ENCODE peak calls at places on chromosome 14, in four cellular contexts. I, G, S and X are unnamed samples.

GRCh38 chr14:80602931-80603330 is 338.6 kb downstream of the CEP128 start:
- DNase-seq in I (no peak), G (no peak), S (no peak), X (no peak)

GRCh38 chr14:64823305-64823985 is 56.3 kb downstream of the SPTB start:
- DNase-seq in I (peak; percentile 86), G (peak; percentile 56), S (peak; percentile 91), X (peak; percentile 82)

GRCh38 chr14:101947577-101947903 is 16.8 kb upstream of the DYNC1H1 start:
- DNase-seq in I (no peak), G (no peak), S (peak; percentile 67), X (no peak)

GRCh38 chr14:85853996-85854526 is 324.1 kb downstream of the FLRT2 start:
- DNase-seq in I (peak; percentile 12), G (peak; percentile 86), S (no peak), X (no peak)

GRCh38 chr14:29755311-29756052 is 172.2 kb downstream of the PRKD1 start:
- DNase-seq in I (no peak), G (no peak), S (no peak), X (no peak)

GRCh38 chr14:44854114-44854513 is 107.6 kb downstream of the KLHL28 start:
- DNase-seq in I (no peak), G (no peak), S (no peak), X (no peak)

GRCh38 chr14:58731465-58732330 is 93.9 kb downstream of the DACT1 start:
- DNase-seq in I (peak; percentile 97), G (peak; percentile 100), S (no peak), X (no peak)

GRCh38 chr14:67285876-67286452 is 44.7 kb downstream of the PALS1 start:
- DNase-seq in I (peak; percentile 62), G (peak; percentile 61), S (no peak), X (no peak)

GRCh38 chr14:72291908-72292688 is 359.9 kb downstream of the RGS6 start:
- DNase-seq in I (peak; percentile 76), G (peak; percentile 28), S (no peak), X (peak; percentile 65)

GRCh38 chr14:80637726-80638619 is 303.6 kb downstream of the CEP128 start:
- DNase-seq in I (peak; percentile 41), G (peak; percentile 14), S (no peak), X (no peak)

GRCh38 chr14:47262801-47263200 is 412.6 kb downstream of the MDGA2 start:
- DNase-seq in I (no peak), G (no peak), S (no peak), X (no peak)

GRCh38 chr14:91872517-91873470 is 5.5 kb upstream of the TC2N start:
- DNase-seq in I (peak; percentile 49), G (peak; percentile 89), S (peak; percentile 81), X (peak; percentile 58)

GRCh38 chr14:75578786-75579781 is 664 bp downstream of the FLVCR2 start:
- DNase-seq in I (no peak), G (peak; percentile 63), S (peak; percentile 58), X (peak; percentile 74)

GRCh38 chr14:93973607-93974006 is 2.8 kb downstream of the ASB2 start:
- DNase-seq in I (no peak), G (no peak), S (peak; percentile 89), X (no peak)
- H3K4me3 ChIP-seq in I (no peak overlapping the region), G (no peak overlapping the region), S (peak overlapping the region; percentile 83), X (no peak overlapping the region)

DNA sequence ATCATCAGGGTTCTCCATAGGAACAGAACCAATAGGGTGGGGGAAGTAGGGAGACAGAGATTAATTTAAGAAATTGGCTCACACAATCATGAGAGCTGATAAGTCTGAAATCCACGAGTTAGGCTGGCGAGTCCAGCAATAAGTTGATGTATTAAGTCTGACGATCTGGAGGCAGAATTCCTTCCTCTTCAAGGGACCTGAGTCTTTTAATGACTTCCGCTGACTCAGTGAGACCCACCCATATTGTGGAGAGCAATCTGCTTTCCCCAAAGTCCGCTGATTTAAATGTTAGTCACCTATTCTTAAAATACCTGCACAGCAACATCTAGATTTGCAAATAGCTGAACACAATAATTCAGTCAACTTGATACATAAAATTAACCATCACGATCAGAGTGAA is 97.8 kb downstream of the SPTSSA start:
- DNase-seq in I (no peak), G (no peak), S (no peak), X (no peak)
- H3K4me3 ChIP-seq in I (no peak overlapping the region), G (no peak overlapping the region), S (no peak overlapping the region), X (no peak overlapping the region)

DNA sequence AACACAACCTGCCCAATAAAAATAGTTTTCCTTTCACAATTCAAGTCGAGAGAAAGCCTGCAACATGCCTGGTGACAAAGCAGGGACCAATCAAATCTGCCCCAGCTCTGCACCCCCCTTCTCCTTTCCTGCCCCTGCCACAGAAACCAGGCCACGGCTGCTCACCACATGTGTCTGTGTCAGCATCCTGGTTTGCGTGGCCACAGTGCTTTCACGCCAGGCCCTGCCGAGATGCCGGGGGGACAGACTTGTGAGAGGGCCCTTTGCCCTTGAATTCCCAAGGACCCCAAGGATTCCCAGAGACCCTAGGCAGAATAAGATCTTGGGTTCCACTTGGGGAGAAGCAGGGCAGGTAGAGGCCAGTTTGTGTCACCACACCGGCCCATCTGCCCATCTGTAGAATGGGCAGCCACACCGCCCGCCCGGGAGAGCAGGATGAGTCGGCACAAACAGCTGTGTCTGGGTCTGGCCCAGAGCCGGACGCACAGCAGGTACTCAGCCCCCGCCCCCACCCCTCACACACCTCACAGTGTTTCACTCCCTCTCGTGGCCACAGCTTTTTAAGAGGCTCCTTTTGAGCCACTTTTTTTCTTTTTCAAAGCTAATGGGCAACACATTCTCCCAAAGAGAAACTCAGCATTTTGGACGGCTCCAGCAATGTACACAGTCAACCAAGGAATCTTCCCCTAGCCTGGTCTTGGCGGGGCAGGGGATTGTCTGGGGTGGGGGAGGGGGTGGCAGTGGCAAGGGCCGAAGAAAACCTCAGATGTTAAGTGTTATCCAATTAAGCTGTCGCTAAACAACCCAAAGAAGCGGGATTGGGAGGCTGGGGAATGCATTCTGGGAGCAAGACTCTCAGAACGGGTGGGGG is 41.5 kb downstream of the BCL11B start:
- DNase-seq in I (peak; percentile 4), G (no peak), S (no peak), X (no peak)
- H3K4me3 ChIP-seq in I (no peak overlapping the region), G (no peak overlapping the region), S (no peak overlapping the region), X (no peak overlapping the region)

GRCh38 chr14:22553445-22553844 is 35.6 kb downstream of the DAD1 start:
- DNase-seq in I (no peak), G (no peak), S (no peak), X (no peak)

GRCh38 chr14:22555573-22556011 is 33.4 kb downstream of the DAD1 start:
- DNase-seq in I (peak; percentile 19), G (peak; percentile 29), S (no peak), X (no peak)

GRCh38 chr14:22556021-22556989 is 32.7 kb downstream of the DAD1 start:
- DNase-seq in I (peak; percentile 61), G (peak; percentile 55), S (peak; percentile 71), X (peak; percentile 41)

GRCh38 chr14:22556990-22557623 is 31.9 kb downstream of the DAD1 start:
- DNase-seq in I (peak; percentile 79), G (peak; percentile 67), S (peak; percentile 93), X (peak; percentile 83)

DNA sequence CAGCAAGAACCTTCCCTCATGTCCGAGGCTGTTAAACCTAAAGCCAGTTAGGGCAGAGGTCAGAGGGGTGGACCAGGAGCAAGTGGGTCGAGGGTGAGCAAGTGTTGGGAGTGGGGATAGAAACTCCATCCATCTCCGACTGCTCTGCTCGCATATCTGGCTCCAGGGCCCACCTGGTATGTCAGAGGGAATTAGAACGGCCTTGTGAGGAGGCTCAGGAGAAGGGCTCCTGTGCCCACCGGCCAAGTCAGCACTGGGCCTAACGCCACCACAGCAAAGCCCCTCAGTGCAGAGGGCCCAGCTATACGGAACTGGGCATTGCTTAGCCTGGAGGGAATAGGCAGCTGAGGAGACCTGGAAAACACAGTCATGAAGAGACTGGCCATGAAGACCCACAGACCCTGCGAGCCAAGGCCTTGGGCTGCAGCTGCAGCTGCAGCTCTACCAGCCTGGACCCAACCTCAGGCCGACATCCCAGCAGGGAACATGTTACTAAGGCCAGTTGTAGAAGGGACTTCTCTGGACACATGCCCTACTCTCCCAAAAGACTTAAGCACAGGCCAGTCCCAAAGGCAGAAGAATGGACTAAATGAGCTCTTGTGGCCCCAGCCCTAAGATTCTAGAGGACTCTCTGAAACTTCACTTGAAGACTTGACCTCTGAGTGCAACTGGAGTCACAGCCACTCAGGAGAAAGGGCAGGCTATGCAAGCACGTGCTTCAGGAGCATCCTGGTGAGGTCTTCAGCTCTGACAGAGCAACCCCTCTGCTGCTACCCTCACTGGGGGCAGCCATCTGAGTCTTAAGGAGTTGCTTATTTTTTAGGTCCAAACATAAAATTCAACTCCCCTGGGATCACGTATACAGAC is 34.1 kb downstream of the DAD1 start:
- DNase-seq in I (no peak), G (no peak), S (no peak), X (no peak)
- H3K4me3 ChIP-seq in I (no peak overlapping the region), G (no peak overlapping the region), S (no peak overlapping the region), X (no peak overlapping the region)

DNA sequence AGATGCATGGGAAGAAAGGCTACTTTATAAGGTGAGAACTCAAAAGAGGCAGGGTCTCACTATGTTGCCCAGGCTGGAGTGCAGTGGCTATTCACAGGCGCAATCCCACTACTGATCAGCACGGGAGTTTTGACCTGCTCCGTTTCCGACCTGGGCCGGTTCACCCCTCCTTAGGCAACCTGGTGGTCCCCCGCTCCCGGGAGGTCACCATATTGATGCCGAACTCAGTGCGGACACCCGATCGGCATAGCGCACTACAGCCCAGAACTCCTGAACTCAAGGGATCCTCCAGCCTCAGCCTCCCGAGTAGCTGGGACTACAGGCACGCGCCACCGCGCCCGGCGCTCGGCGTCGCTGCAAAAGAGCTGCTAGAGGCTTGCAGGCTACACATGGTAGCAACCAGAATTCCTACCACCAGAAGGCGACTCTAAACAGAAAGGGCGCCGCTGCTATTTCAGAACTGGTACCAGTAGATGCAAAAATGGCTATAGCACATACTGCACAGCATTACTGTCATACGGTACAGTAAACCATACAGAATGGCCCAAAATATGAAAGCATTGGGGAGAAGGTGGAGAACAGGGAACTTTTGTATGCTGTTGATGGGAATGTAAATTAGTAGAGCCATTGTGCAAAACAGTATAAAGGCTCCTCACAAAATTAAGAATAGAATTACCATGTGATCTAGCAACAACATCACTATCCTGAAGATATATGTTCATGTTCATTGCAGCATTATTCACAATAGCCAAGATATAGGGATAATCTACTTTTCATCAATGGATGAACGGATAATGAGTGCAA is 1.2 kb upstream of the NEMF start:
- DNase-seq in I (peak; percentile 94), G (peak; percentile 85), S (peak; percentile 70), X (peak; percentile 87)
- H3K4me3 ChIP-seq in I (peak overlapping the region; percentile 94), G (peak overlapping the region; percentile 98), S (peak overlapping the region; percentile 84), X (peak overlapping the region; percentile 93)

GRCh38 chr14:100587763-100588411 is 670 bp upstream of the BEGAIN start:
- DNase-seq in I (peak; percentile 48), G (peak; percentile 53), S (peak; percentile 41), X (no peak)
- H3K4me3 ChIP-seq in I (no peak overlapping the region), G (no peak overlapping the region), S (no peak overlapping the region), X (no peak overlapping the region)